ENCODE peak calls at places on chromosomes 5 and 9, in ten cellular contexts. One of them, this sample, is unnamed.

GRCh38 chr9:113989781-113990569 is 88.1 kb downstream of the AMBP start:
- DNase-seq in K562: no peak
- DNase-seq in A549: no peak
- DNase-seq in tibial nerve: no peak
- DNase-seq in sigmoid colon: no peak
- DNase-seq in ovary: no peak
- DNase-seq in SK-N-SH: no peak
- DNase-seq in GM12878: no peak
- DNase-seq in transverse colon: no peak
- DNase-seq in suprapubic skin: peak
- DNase-seq in this sample: no peak

GRCh38 chr9:87270241-87271234 is 227.1 kb upstream of the DAPK1 start:
- DNase-seq in K562: no peak
- DNase-seq in A549: no peak
- DNase-seq in tibial nerve: no peak
- DNase-seq in sigmoid colon: no peak
- DNase-seq in ovary: peak
- DNase-seq in SK-N-SH: peak
- DNase-seq in GM12878: no peak
- DNase-seq in transverse colon: no peak
- DNase-seq in suprapubic skin: no peak
- DNase-seq in this sample: no peak

GRCh38 chr9:1173986-1174385 is 123.8 kb downstream of the DMRT2 start:
- DNase-seq in K562: no peak
- DNase-seq in A549: no peak
- DNase-seq in tibial nerve: no peak
- DNase-seq in sigmoid colon: no peak
- DNase-seq in ovary: no peak
- DNase-seq in SK-N-SH: no peak
- DNase-seq in GM12878: no peak
- DNase-seq in transverse colon: no peak
- DNase-seq in suprapubic skin: no peak
- DNase-seq in this sample: no peak

GRCh38 chr5:172905346-172905756 is 53.9 kb upstream of the RPL26L1 start:
- DNase-seq in K562: no peak
- DNase-seq in A549: no peak
- DNase-seq in tibial nerve: no peak
- DNase-seq in sigmoid colon: peak
- DNase-seq in ovary: no peak
- DNase-seq in SK-N-SH: no peak
- DNase-seq in GM12878: no peak
- DNase-seq in transverse colon: no peak
- DNase-seq in suprapubic skin: no peak
- DNase-seq in this sample: no peak

GRCh38 chr9:133581553-133582343 is 27.4 kb downstream of the FAM163B start:
- DNase-seq in K562: no peak
- DNase-seq in A549: no peak
- DNase-seq in tibial nerve: no peak
- DNase-seq in sigmoid colon: no peak
- DNase-seq in ovary: peak
- DNase-seq in SK-N-SH: peak
- DNase-seq in GM12878: no peak
- DNase-seq in transverse colon: no peak
- DNase-seq in suprapubic skin: no peak
- DNase-seq in this sample: no peak

GRCh38 chr5:8399471-8399870 is 530.5 kb downstream of the MTRR start:
- DNase-seq in K562: no peak
- DNase-seq in A549: no peak
- DNase-seq in tibial nerve: no peak
- DNase-seq in sigmoid colon: no peak
- DNase-seq in ovary: no peak
- DNase-seq in SK-N-SH: no peak
- DNase-seq in GM12878: no peak
- DNase-seq in transverse colon: no peak
- DNase-seq in suprapubic skin: no peak
- DNase-seq in this sample: no peak

GRCh38 chr5:135671052-135671451 is 92.3 kb upstream of the CXCL14 start:
- DNase-seq in K562: no peak
- DNase-seq in A549: no peak
- DNase-seq in tibial nerve: no peak
- DNase-seq in sigmoid colon: no peak
- DNase-seq in ovary: no peak
- DNase-seq in SK-N-SH: no peak
- DNase-seq in GM12878: no peak
- DNase-seq in transverse colon: no peak
- DNase-seq in suprapubic skin: no peak
- DNase-seq in this sample: no peak

GRCh38 chr9:137411260-137411659 is 11.7 kb downstream of the EXD3 start:
- DNase-seq in K562: no peak
- DNase-seq in A549: no peak
- DNase-seq in tibial nerve: no peak
- DNase-seq in sigmoid colon: no peak
- DNase-seq in ovary: no peak
- DNase-seq in SK-N-SH: no peak
- DNase-seq in GM12878: no peak
- DNase-seq in transverse colon: no peak
- DNase-seq in suprapubic skin: no peak
- DNase-seq in this sample: no peak

GRCh38 chr5:99104538-99105132 is 175.8 kb upstream of the CHD1 start:
- DNase-seq in K562: peak
- DNase-seq in A549: peak
- DNase-seq in tibial nerve: no peak
- DNase-seq in sigmoid colon: no peak
- DNase-seq in ovary: no peak
- DNase-seq in SK-N-SH: peak
- DNase-seq in GM12878: no peak
- DNase-seq in transverse colon: no peak
- DNase-seq in suprapubic skin: no peak
- DNase-seq in this sample: no peak

DNA sequence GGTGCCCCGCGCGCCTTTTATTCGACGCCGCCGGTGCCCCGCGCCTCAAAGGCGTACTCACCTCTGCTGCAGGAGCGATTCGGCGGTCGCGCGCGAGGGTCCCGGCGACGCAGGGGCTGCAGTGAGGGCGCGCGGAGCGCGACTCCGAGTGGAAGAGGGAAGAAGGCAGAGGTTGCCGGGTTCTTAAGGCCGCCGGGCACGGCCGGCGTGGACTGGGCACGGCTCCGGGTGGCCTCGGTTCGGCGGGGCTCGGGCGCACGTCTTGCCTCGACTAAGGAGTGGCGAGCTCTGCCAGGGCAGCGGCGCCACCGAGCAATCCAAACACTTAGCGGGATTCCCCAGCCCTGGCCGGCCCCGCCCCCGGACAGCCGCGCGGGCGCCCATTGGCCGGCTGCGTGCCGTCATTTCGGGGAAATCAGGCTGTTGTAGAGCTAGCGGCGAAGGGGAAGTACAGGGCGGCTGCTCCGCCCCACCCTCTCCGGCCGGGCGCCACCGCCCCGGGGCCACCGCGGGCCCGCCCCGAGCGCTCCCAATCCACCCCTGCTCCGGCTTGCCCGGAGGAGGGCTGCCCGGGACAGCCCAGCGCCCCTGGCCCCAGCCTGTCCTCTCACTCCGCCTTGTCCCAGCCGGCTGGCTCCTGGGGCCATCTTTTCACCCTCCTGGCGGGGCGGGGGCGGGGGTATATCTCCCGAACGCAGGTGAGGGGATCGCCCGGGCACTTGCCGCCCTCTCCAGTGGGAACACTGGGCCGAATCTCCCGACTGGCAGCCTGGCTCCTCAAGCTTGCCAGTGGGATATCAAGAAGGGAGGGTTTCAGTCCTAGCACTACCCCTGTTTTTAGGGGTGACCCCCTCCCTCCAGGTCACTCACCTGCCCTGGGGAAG is at the start of gene IRF1:
- DNase-seq in K562: peak
- DNase-seq in A549: peak
- DNase-seq in tibial nerve: peak
- DNase-seq in sigmoid colon: peak
- DNase-seq in ovary: peak
- DNase-seq in SK-N-SH: peak
- DNase-seq in GM12878: no peak
- DNase-seq in transverse colon: peak
- DNase-seq in suprapubic skin: peak
- DNase-seq in this sample: peak
- TF ChIP-seq EP300 in K562: no peak
- TF ChIP-seq EP300 in A549: no peak
- TF ChIP-seq EP300 in tibial nerve: peak
- TF ChIP-seq EP300 in sigmoid colon: no peak
- TF ChIP-seq EP300 in ovary: peak
- TF ChIP-seq EP300 in SK-N-SH: no peak
- TF ChIP-seq EP300 in GM12878: no peak
- TF ChIP-seq EP300 in transverse colon: peak
- TF ChIP-seq EP300 in suprapubic skin: no peak
- TF ChIP-seq EP300 in this sample: no peak

GRCh38 chr5:40046792-40047191 is 622.0 kb upstream of the DAB2 start:
- DNase-seq in K562: no peak
- DNase-seq in A549: no peak
- DNase-seq in tibial nerve: no peak
- DNase-seq in sigmoid colon: no peak
- DNase-seq in ovary: no peak
- DNase-seq in SK-N-SH: no peak
- DNase-seq in GM12878: no peak
- DNase-seq in transverse colon: no peak
- DNase-seq in suprapubic skin: no peak
- DNase-seq in this sample: no peak
- TF ChIP-seq EP300 in K562: no peak
- TF ChIP-seq EP300 in A549: no peak
- TF ChIP-seq EP300 in tibial nerve: no peak
- TF ChIP-seq EP300 in sigmoid colon: no peak
- TF ChIP-seq EP300 in ovary: no peak
- TF ChIP-seq EP300 in SK-N-SH: no peak
- TF ChIP-seq EP300 in GM12878: no peak
- TF ChIP-seq EP300 in transverse colon: no peak
- TF ChIP-seq EP300 in suprapubic skin: no peak
- TF ChIP-seq EP300 in this sample: no peak

GRCh38 chr5:160787247-160787646 is 64.8 kb downstream of the ATP10B start:
- DNase-seq in K562: no peak
- DNase-seq in A549: peak
- DNase-seq in tibial nerve: no peak
- DNase-seq in sigmoid colon: no peak
- DNase-seq in ovary: no peak
- DNase-seq in SK-N-SH: no peak
- DNase-seq in GM12878: peak
- DNase-seq in transverse colon: peak
- DNase-seq in suprapubic skin: no peak
- DNase-seq in this sample: peak
- TF ChIP-seq EP300 in K562: no peak
- TF ChIP-seq EP300 in A549: no peak
- TF ChIP-seq EP300 in tibial nerve: no peak
- TF ChIP-seq EP300 in sigmoid colon: no peak
- TF ChIP-seq EP300 in ovary: no peak
- TF ChIP-seq EP300 in SK-N-SH: no peak
- TF ChIP-seq EP300 in GM12878: no peak
- TF ChIP-seq EP300 in transverse colon: no peak
- TF ChIP-seq EP300 in suprapubic skin: no peak
- TF ChIP-seq EP300 in this sample: no peak

DNA sequence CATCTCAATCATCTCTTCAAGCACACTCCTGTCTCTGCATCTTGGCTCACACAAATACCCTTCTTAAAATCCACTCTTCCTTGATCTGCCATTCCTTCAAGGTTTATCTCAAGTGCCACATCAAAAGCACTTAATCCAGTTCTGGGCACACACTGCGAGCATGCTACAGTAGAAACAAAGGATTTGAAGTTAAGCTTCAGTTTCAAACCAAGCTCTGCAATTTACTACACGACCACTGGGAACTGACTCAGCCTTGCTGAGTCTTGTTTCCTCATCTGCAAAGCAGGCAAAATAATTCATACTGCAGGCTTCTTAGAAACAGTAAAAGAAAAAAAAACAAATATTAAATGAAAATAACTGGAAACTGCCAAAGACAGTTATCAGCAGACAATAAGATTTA is 50.5 kb upstream of the CTNNAL1 start:
- DNase-seq in K562: no peak
- DNase-seq in A549: no peak
- DNase-seq in tibial nerve: no peak
- DNase-seq in sigmoid colon: no peak
- DNase-seq in ovary: no peak
- DNase-seq in SK-N-SH: no peak
- DNase-seq in GM12878: no peak
- DNase-seq in transverse colon: no peak
- DNase-seq in suprapubic skin: no peak
- DNase-seq in this sample: no peak
- TF ChIP-seq EP300 in K562: no peak
- TF ChIP-seq EP300 in A549: no peak
- TF ChIP-seq EP300 in tibial nerve: no peak
- TF ChIP-seq EP300 in sigmoid colon: no peak
- TF ChIP-seq EP300 in ovary: no peak
- TF ChIP-seq EP300 in SK-N-SH: no peak
- TF ChIP-seq EP300 in GM12878: no peak
- TF ChIP-seq EP300 in transverse colon: no peak
- TF ChIP-seq EP300 in suprapubic skin: no peak
- TF ChIP-seq EP300 in this sample: no peak

DNA sequence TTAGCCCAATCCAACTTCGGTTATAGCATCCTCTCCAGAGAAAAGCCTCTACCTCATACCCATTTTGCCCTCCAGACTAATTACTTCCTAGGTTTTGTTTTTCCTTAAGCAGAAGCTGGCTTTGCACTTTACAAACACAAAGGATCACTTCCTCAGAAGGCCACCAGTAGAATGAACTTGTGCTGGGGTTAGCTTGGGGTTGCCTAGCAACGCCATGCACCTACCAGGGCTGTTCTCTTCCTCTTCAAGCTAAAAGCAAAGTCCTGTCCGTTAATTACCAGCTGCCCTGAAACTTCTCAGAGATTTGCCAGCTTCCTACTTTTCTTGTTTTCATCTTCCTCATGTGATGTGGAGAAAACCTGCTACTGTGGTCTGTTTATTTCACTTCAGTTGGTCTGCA is 132.0 kb upstream of the WWC1 start:
- DNase-seq in K562: no peak
- DNase-seq in A549: no peak
- DNase-seq in tibial nerve: no peak
- DNase-seq in sigmoid colon: no peak
- DNase-seq in ovary: no peak
- DNase-seq in SK-N-SH: no peak
- DNase-seq in GM12878: no peak
- DNase-seq in transverse colon: peak
- DNase-seq in suprapubic skin: no peak
- DNase-seq in this sample: peak
- TF ChIP-seq EP300 in K562: no peak
- TF ChIP-seq EP300 in A549: no peak
- TF ChIP-seq EP300 in tibial nerve: no peak
- TF ChIP-seq EP300 in sigmoid colon: no peak
- TF ChIP-seq EP300 in ovary: no peak
- TF ChIP-seq EP300 in SK-N-SH: no peak
- TF ChIP-seq EP300 in GM12878: no peak
- TF ChIP-seq EP300 in transverse colon: no peak
- TF ChIP-seq EP300 in suprapubic skin: no peak
- TF ChIP-seq EP300 in this sample: no peak

GRCh38 chr5:3377176-3377575 is 218.5 kb upstream of the IRX1 start:
- DNase-seq in K562: no peak
- DNase-seq in A549: no peak
- DNase-seq in tibial nerve: no peak
- DNase-seq in sigmoid colon: peak
- DNase-seq in ovary: no peak
- DNase-seq in SK-N-SH: no peak
- DNase-seq in GM12878: no peak
- DNase-seq in transverse colon: no peak
- DNase-seq in suprapubic skin: peak
- DNase-seq in this sample: no peak
- TF ChIP-seq EP300 in K562: no peak
- TF ChIP-seq EP300 in A549: no peak
- TF ChIP-seq EP300 in tibial nerve: no peak
- TF ChIP-seq EP300 in sigmoid colon: no peak
- TF ChIP-seq EP300 in ovary: no peak
- TF ChIP-seq EP300 in SK-N-SH: no peak
- TF ChIP-seq EP300 in GM12878: no peak
- TF ChIP-seq EP300 in transverse colon: no peak
- TF ChIP-seq EP300 in suprapubic skin: no peak
- TF ChIP-seq EP300 in this sample: no peak

This sample was measured in stomach.